ENCODE peak calls at places on chromosomes 12 and 14, in eight cellular contexts. One of them, this sample, is unnamed.

GRCh38 chr14:104462651-104463630 is 116.6 kb upstream of the C14orf180 start:
- DNase-seq in GM23248: peak
- DNase-seq in mucosa of descending colon: no peak
- DNase-seq in amniotic stem cell: no peak
- DNase-seq in stimulated activated CD4-positive, alpha-beta T cell treated with anti-CD3 and anti-CD28 coated beads, Interleukin-2, amount 100 ng/mL, for 48 hours: no peak
- DNase-seq in NCI-H774: no peak
- DNase-seq in H9: peak
- DNase-seq in right cardiac atrium: no peak
- DNase-seq in this sample: no peak

GRCh38 chr14:39841088-39841487 is 408.9 kb upstream of the FBXO33 start:
- DNase-seq in GM23248: no peak
- DNase-seq in mucosa of descending colon: no peak
- DNase-seq in amniotic stem cell: no peak
- DNase-seq in stimulated activated CD4-positive, alpha-beta T cell treated with anti-CD3 and anti-CD28 coated beads, Interleukin-2, amount 100 ng/mL, for 48 hours: no peak
- DNase-seq in NCI-H774: no peak
- DNase-seq in H9: no peak
- DNase-seq in right cardiac atrium: no peak
- DNase-seq in this sample: no peak

GRCh38 chr12:108350511-108350910 is 11.4 kb upstream of the CMKLR1 start:
- DNase-seq in GM23248: no peak
- DNase-seq in mucosa of descending colon: no peak
- DNase-seq in amniotic stem cell: no peak
- DNase-seq in stimulated activated CD4-positive, alpha-beta T cell treated with anti-CD3 and anti-CD28 coated beads, Interleukin-2, amount 100 ng/mL, for 48 hours: no peak
- DNase-seq in NCI-H774: no peak
- DNase-seq in H9: no peak
- DNase-seq in right cardiac atrium: no peak
- DNase-seq in this sample: no peak

GRCh38 chr12:6960291-6961277 is 9.4 kb downstream of the PTPN6 start:
- DNase-seq in GM23248: peak
- DNase-seq in mucosa of descending colon: peak
- DNase-seq in amniotic stem cell: no peak
- DNase-seq in stimulated activated CD4-positive, alpha-beta T cell treated with anti-CD3 and anti-CD28 coated beads, Interleukin-2, amount 100 ng/mL, for 48 hours: no peak
- DNase-seq in NCI-H774: no peak
- DNase-seq in H9: no peak
- DNase-seq in right cardiac atrium: peak
- DNase-seq in this sample: no peak

GRCh38 chr14:36935976-36936678 is 236.3 kb downstream of the SLC25A21 start:
- DNase-seq in GM23248: peak
- DNase-seq in mucosa of descending colon: no peak
- DNase-seq in amniotic stem cell: peak
- DNase-seq in stimulated activated CD4-positive, alpha-beta T cell treated with anti-CD3 and anti-CD28 coated beads, Interleukin-2, amount 100 ng/mL, for 48 hours: no peak
- DNase-seq in NCI-H774: no peak
- DNase-seq in H9: no peak
- DNase-seq in right cardiac atrium: no peak
- DNase-seq in this sample: no peak

GRCh38 chr14:104942586-104942985 is 17.9 kb downstream of the PLD4 start:
- DNase-seq in GM23248: no peak
- DNase-seq in mucosa of descending colon: no peak
- DNase-seq in amniotic stem cell: no peak
- DNase-seq in stimulated activated CD4-positive, alpha-beta T cell treated with anti-CD3 and anti-CD28 coated beads, Interleukin-2, amount 100 ng/mL, for 48 hours: no peak
- DNase-seq in NCI-H774: no peak
- DNase-seq in H9: no peak
- DNase-seq in right cardiac atrium: peak
- DNase-seq in this sample: no peak

GRCh38 chr12:57091633-57092528 is 3.0 kb downstream of the NAB2 start:
- DNase-seq in GM23248: no peak
- DNase-seq in mucosa of descending colon: no peak
- DNase-seq in amniotic stem cell: no peak
- DNase-seq in stimulated activated CD4-positive, alpha-beta T cell treated with anti-CD3 and anti-CD28 coated beads, Interleukin-2, amount 100 ng/mL, for 48 hours: no peak
- DNase-seq in NCI-H774: no peak
- DNase-seq in H9: no peak
- DNase-seq in right cardiac atrium: peak
- DNase-seq in this sample: no peak

GRCh38 chr12:28191018-28191595 is 851 bp downstream of the CCDC91 start:
- DNase-seq in GM23248: peak
- DNase-seq in mucosa of descending colon: no peak
- DNase-seq in amniotic stem cell: peak
- DNase-seq in stimulated activated CD4-positive, alpha-beta T cell treated with anti-CD3 and anti-CD28 coated beads, Interleukin-2, amount 100 ng/mL, for 48 hours: peak
- DNase-seq in NCI-H774: no peak
- DNase-seq in H9: no peak
- DNase-seq in right cardiac atrium: no peak
- DNase-seq in this sample: no peak

GRCh38 chr12:105457026-105457425 is 126.5 kb downstream of the C12orf75 start:
- DNase-seq in GM23248: no peak
- DNase-seq in mucosa of descending colon: no peak
- DNase-seq in amniotic stem cell: no peak
- DNase-seq in stimulated activated CD4-positive, alpha-beta T cell treated with anti-CD3 and anti-CD28 coated beads, Interleukin-2, amount 100 ng/mL, for 48 hours: no peak
- DNase-seq in NCI-H774: no peak
- DNase-seq in H9: no peak
- DNase-seq in right cardiac atrium: no peak
- DNase-seq in this sample: no peak

GRCh38 chr14:51236314-51236713 is 3.7 kb upstream of the TMX1 start:
- DNase-seq in GM23248: no peak
- DNase-seq in mucosa of descending colon: no peak
- DNase-seq in amniotic stem cell: no peak
- DNase-seq in stimulated activated CD4-positive, alpha-beta T cell treated with anti-CD3 and anti-CD28 coated beads, Interleukin-2, amount 100 ng/mL, for 48 hours: no peak
- DNase-seq in NCI-H774: no peak
- DNase-seq in H9: no peak
- DNase-seq in right cardiac atrium: no peak
- DNase-seq in this sample: no peak

GRCh38 chr12:75784591-75784990 is 247.0 kb downstream of the PHLDA1 start:
- DNase-seq in GM23248: peak
- DNase-seq in mucosa of descending colon: no peak
- DNase-seq in amniotic stem cell: no peak
- DNase-seq in stimulated activated CD4-positive, alpha-beta T cell treated with anti-CD3 and anti-CD28 coated beads, Interleukin-2, amount 100 ng/mL, for 48 hours: no peak
- DNase-seq in NCI-H774: peak
- DNase-seq in H9: no peak
- DNase-seq in right cardiac atrium: no peak
- DNase-seq in this sample: peak

GRCh38 chr12:118237908-118238307 is 102.0 kb downstream of the PEBP1 start:
- DNase-seq in GM23248: peak
- DNase-seq in mucosa of descending colon: no peak
- DNase-seq in amniotic stem cell: no peak
- DNase-seq in stimulated activated CD4-positive, alpha-beta T cell treated with anti-CD3 and anti-CD28 coated beads, Interleukin-2, amount 100 ng/mL, for 48 hours: no peak
- DNase-seq in NCI-H774: no peak
- DNase-seq in H9: no peak
- DNase-seq in right cardiac atrium: no peak
- DNase-seq in this sample: no peak

GRCh38 chr12:101637936-101638335 is 43.2 kb downstream of the MYBPC1 start:
- DNase-seq in GM23248: no peak
- DNase-seq in mucosa of descending colon: no peak
- DNase-seq in amniotic stem cell: no peak
- DNase-seq in stimulated activated CD4-positive, alpha-beta T cell treated with anti-CD3 and anti-CD28 coated beads, Interleukin-2, amount 100 ng/mL, for 48 hours: no peak
- DNase-seq in NCI-H774: no peak
- DNase-seq in H9: no peak
- DNase-seq in right cardiac atrium: no peak
- DNase-seq in this sample: no peak

GRCh38 chr12:109440851-109441490 is 36.1 kb downstream of the KCTD10 start:
- DNase-seq in GM23248: no peak
- DNase-seq in mucosa of descending colon: no peak
- DNase-seq in amniotic stem cell: no peak
- DNase-seq in stimulated activated CD4-positive, alpha-beta T cell treated with anti-CD3 and anti-CD28 coated beads, Interleukin-2, amount 100 ng/mL, for 48 hours: no peak
- DNase-seq in NCI-H774: peak
- DNase-seq in H9: no peak
- DNase-seq in right cardiac atrium: no peak
- DNase-seq in this sample: no peak

GRCh38 chr12:47734725-47735480 is 9.6 kb upstream of the ENDOU start:
- DNase-seq in GM23248: no peak
- DNase-seq in mucosa of descending colon: no peak
- DNase-seq in amniotic stem cell: no peak
- DNase-seq in stimulated activated CD4-positive, alpha-beta T cell treated with anti-CD3 and anti-CD28 coated beads, Interleukin-2, amount 100 ng/mL, for 48 hours: no peak
- DNase-seq in NCI-H774: no peak
- DNase-seq in H9: peak
- DNase-seq in right cardiac atrium: peak
- DNase-seq in this sample: peak

GRCh38 chr12:95218164-95218851 is 701 bp downstream of the VEZT start:
- DNase-seq in GM23248: peak
- DNase-seq in mucosa of descending colon: no peak
- DNase-seq in amniotic stem cell: peak
- DNase-seq in stimulated activated CD4-positive, alpha-beta T cell treated with anti-CD3 and anti-CD28 coated beads, Interleukin-2, amount 100 ng/mL, for 48 hours: peak
- DNase-seq in NCI-H774: peak
- DNase-seq in H9: no peak
- DNase-seq in right cardiac atrium: no peak
- DNase-seq in this sample: no peak

GRCh38 chr12:114342651-114343050 is 63.3 kb downstream of the TBX5 start:
- DNase-seq in GM23248: peak
- DNase-seq in mucosa of descending colon: no peak
- DNase-seq in amniotic stem cell: no peak
- DNase-seq in stimulated activated CD4-positive, alpha-beta T cell treated with anti-CD3 and anti-CD28 coated beads, Interleukin-2, amount 100 ng/mL, for 48 hours: no peak
- DNase-seq in NCI-H774: no peak
- DNase-seq in H9: no peak
- DNase-seq in right cardiac atrium: no peak
- DNase-seq in this sample: no peak

GRCh38 chr12:120072472-120072871 is 44.1 kb downstream of the RAB35 start:
- DNase-seq in GM23248: no peak
- DNase-seq in mucosa of descending colon: no peak
- DNase-seq in amniotic stem cell: no peak
- DNase-seq in stimulated activated CD4-positive, alpha-beta T cell treated with anti-CD3 and anti-CD28 coated beads, Interleukin-2, amount 100 ng/mL, for 48 hours: no peak
- DNase-seq in NCI-H774: no peak
- DNase-seq in H9: no peak
- DNase-seq in right cardiac atrium: no peak
- DNase-seq in this sample: no peak

GRCh38 chr12:122875590-122876220 is 20.2 kb downstream of the VPS37B start:
- DNase-seq in GM23248: no peak
- DNase-seq in mucosa of descending colon: peak
- DNase-seq in amniotic stem cell: no peak
- DNase-seq in stimulated activated CD4-positive, alpha-beta T cell treated with anti-CD3 and anti-CD28 coated beads, Interleukin-2, amount 100 ng/mL, for 48 hours: no peak
- DNase-seq in NCI-H774: no peak
- DNase-seq in H9: peak
- DNase-seq in right cardiac atrium: no peak
- DNase-seq in this sample: no peak

GRCh38 chr14:74913986-74914573 is 9.0 kb downstream of the RPS6KL1 start:
- DNase-seq in GM23248: peak
- DNase-seq in mucosa of descending colon: no peak
- DNase-seq in amniotic stem cell: peak
- DNase-seq in stimulated activated CD4-positive, alpha-beta T cell treated with anti-CD3 and anti-CD28 coated beads, Interleukin-2, amount 100 ng/mL, for 48 hours: no peak
- DNase-seq in NCI-H774: no peak
- DNase-seq in H9: peak
- DNase-seq in right cardiac atrium: peak
- DNase-seq in this sample: peak

GRCh38 chr12:9741726-9742125 is 8.8 kb upstream of the CLECL1 start:
- DNase-seq in GM23248: no peak
- DNase-seq in mucosa of descending colon: peak
- DNase-seq in amniotic stem cell: no peak
- DNase-seq in stimulated activated CD4-positive, alpha-beta T cell treated with anti-CD3 and anti-CD28 coated beads, Interleukin-2, amount 100 ng/mL, for 48 hours: no peak
- DNase-seq in NCI-H774: no peak
- DNase-seq in H9: no peak
- DNase-seq in right cardiac atrium: no peak
- DNase-seq in this sample: no peak

GRCh38 chr12:123069436-123070266 is 81.2 kb downstream of the PITPNM2 start:
- DNase-seq in GM23248: no peak
- DNase-seq in mucosa of descending colon: no peak
- DNase-seq in amniotic stem cell: no peak
- DNase-seq in stimulated activated CD4-positive, alpha-beta T cell treated with anti-CD3 and anti-CD28 coated beads, Interleukin-2, amount 100 ng/mL, for 48 hours: no peak
- DNase-seq in NCI-H774: no peak
- DNase-seq in H9: no peak
- DNase-seq in right cardiac atrium: no peak
- DNase-seq in this sample: no peak

GRCh38 chr14:33812596-33812995 is 138.3 kb downstream of the EGLN3 start:
- DNase-seq in GM23248: no peak
- DNase-seq in mucosa of descending colon: no peak
- DNase-seq in amniotic stem cell: no peak
- DNase-seq in stimulated activated CD4-positive, alpha-beta T cell treated with anti-CD3 and anti-CD28 coated beads, Interleukin-2, amount 100 ng/mL, for 48 hours: no peak
- DNase-seq in NCI-H774: no peak
- DNase-seq in H9: no peak
- DNase-seq in right cardiac atrium: no peak
- DNase-seq in this sample: no peak

GRCh38 chr14:61706096-61706690 is 10.9 kb downstream of the HIF1A start:
- DNase-seq in GM23248: peak
- DNase-seq in mucosa of descending colon: no peak
- DNase-seq in amniotic stem cell: no peak
- DNase-seq in stimulated activated CD4-positive, alpha-beta T cell treated with anti-CD3 and anti-CD28 coated beads, Interleukin-2, amount 100 ng/mL, for 48 hours: no peak
- DNase-seq in NCI-H774: no peak
- DNase-seq in H9: no peak
- DNase-seq in right cardiac atrium: no peak
- DNase-seq in this sample: no peak

GRCh38 chr12:47105914-47106674 is 26.3 kb upstream of the AMIGO2 start:
- DNase-seq in GM23248: no peak
- DNase-seq in mucosa of descending colon: no peak
- DNase-seq in amniotic stem cell: no peak
- DNase-seq in stimulated activated CD4-positive, alpha-beta T cell treated with anti-CD3 and anti-CD28 coated beads, Interleukin-2, amount 100 ng/mL, for 48 hours: no peak
- DNase-seq in NCI-H774: peak
- DNase-seq in H9: no peak
- DNase-seq in right cardiac atrium: no peak
- DNase-seq in this sample: no peak

GRCh38 chr14:49050836-49051235 is 535.3 kb downstream of the RPS29 start:
- DNase-seq in GM23248: peak
- DNase-seq in mucosa of descending colon: no peak
- DNase-seq in amniotic stem cell: no peak
- DNase-seq in stimulated activated CD4-positive, alpha-beta T cell treated with anti-CD3 and anti-CD28 coated beads, Interleukin-2, amount 100 ng/mL, for 48 hours: no peak
- DNase-seq in NCI-H774: no peak
- DNase-seq in H9: no peak
- DNase-seq in right cardiac atrium: no peak
- DNase-seq in this sample: no peak

This sample was measured in Right ventricle myocardium superior.